ENCODE peak calls at places on chromosome 6, in seven cellular contexts. F is K562, U is OCI-LY7, I is body of pancreas, N is neural progenitor cell, W is PC-9, C is foreskin fibroblast. T is an unnamed sample.

GRCh38 chr6:166760288-166760687 is 133.2 kb upstream of the RPS6KA2 start:
- DNase-seq in I (no peak), F (no peak), N (no peak), C (no peak), U (no peak), W (no peak), T (no peak)

GRCh38 chr6:141105481-141105880 is 1027.2 kb upstream of the GJE1 start:
- DNase-seq in U (no peak), I (no peak), W (no peak), C (peak; percentile 52), F (no peak), N (peak; percentile 93), T (peak; percentile 48)

GRCh38 chr6:52876056-52876787 is 33.3 kb downstream of the GSTA3 start:
- DNase-seq in F (no peak), N (no peak), C (peak; percentile 15), U (no peak), W (no peak), I (no peak), T (no peak)

GRCh38 chr6:109024784-109025183 is 69.9 kb downstream of the SESN1 start:
- DNase-seq in C (peak; percentile 22), F (no peak), U (no peak), N (peak; percentile 42), I (no peak), W (no peak), T (peak; percentile 26)

GRCh38 chr6:7920425-7920824 is 9.8 kb upstream of the TXNDC5 start:
- DNase-seq in U (no peak), F (no peak), W (no peak), I (no peak), C (no peak), N (no peak), T (no peak)

GRCh38 chr6:18536693-18537092 is 149.5 kb downstream of the RNF144B start:
- DNase-seq in F (no peak), W (no peak), I (no peak), N (no peak), C (no peak), U (no peak), T (no peak)

GRCh38 chr6:167828325-167828956 is 1.7 kb downstream of the AFDN start:
- DNase-seq in I (no peak), N (no peak), W (no peak), U (peak; percentile 7), F (no peak), C (no peak), T (no peak)

GRCh38 chr6:21826460-21826859 is 232.9 kb downstream of the SOX4 start:
- DNase-seq in U (no peak), C (no peak), W (no peak), I (no peak), N (no peak), F (no peak), T (no peak)

GRCh38 chr6:161918608-161919205 is 644.8 kb upstream of the AGPAT4 start:
- DNase-seq in I (no peak), N (no peak), C (no peak), W (no peak), U (no peak), F (no peak), T (no peak)

GRCh38 chr6:56364482-56365313 is 117.3 kb upstream of the COL21A1 start:
- DNase-seq in N (no peak), I (no peak), C (peak; percentile 71), U (no peak), F (no peak), W (no peak), T (peak; percentile 88)

GRCh38 chr6:170369439-170369838 is 62.9 kb downstream of the FAM120B start:
- DNase-seq in U (no peak), F (no peak), C (no peak), I (no peak), N (no peak), W (no peak), T (no peak)

GRCh38 chr6:169263836-169264608 is 10.4 kb upstream of the THBS2 start:
- DNase-seq in U (no peak), N (no peak), F (no peak), I (peak; percentile 23), W (peak; percentile 7), C (peak; percentile 89), T (peak; percentile 64)

GRCh38 chr6:32752580-32752979 is 10.8 kb downstream of the HLA-DQB2 start:
- DNase-seq in C (no peak), F (no peak), U (no peak), N (no peak), W (peak; percentile 27), I (peak; percentile 15), T (no peak)

GRCh38 chr6:76043690-76044089 is 28.8 kb downstream of the IMPG1 start:
- DNase-seq in F (no peak), C (no peak), N (no peak), U (no peak), I (no peak), W (no peak), T (no peak)

GRCh38 chr6:150212745-150213144 is 69.9 kb downstream of the PPP1R14C start:
- DNase-seq in U (peak; percentile 64), C (no peak), F (no peak), I (no peak), N (no peak), W (no peak), T (peak; percentile 23)

GRCh38 chr6:151051164-151051563 is 185.7 kb downstream of the MTHFD1L start:
- DNase-seq in W (no peak), F (no peak), C (no peak), I (no peak), U (no peak), N (no peak), T (no peak)

GRCh38 chr6:16311763-16312162 is 73.4 kb downstream of the GMPR start:
- DNase-seq in I (no peak), N (no peak), U (no peak), F (no peak), W (no peak), C (no peak), T (no peak)

GRCh38 chr6:150298029-150298380 is 70.8 kb upstream of the IYD start:
- DNase-seq in N (no peak), C (no peak), F (no peak), W (no peak), U (no peak), I (no peak), T (no peak)

GRCh38 chr6:71349395-71349794 is 60.8 kb downstream of the OGFRL1 start:
- DNase-seq in F (peak; percentile 20), I (no peak), C (peak; percentile 56), U (peak; percentile 61), W (no peak), N (peak; percentile 20), T (peak; percentile 69)

GRCh38 chr6:155050311-155050710 is 55.2 kb downstream of the TIAM2 start:
- DNase-seq in I (no peak), N (no peak), W (no peak), C (no peak), U (no peak), F (no peak), T (no peak)

GRCh38 chr6:24547243-24547642 is 52.5 kb downstream of the ALDH5A1 start:
- DNase-seq in W (no peak), N (peak; percentile 67), U (peak; percentile 65), I (no peak), F (no peak), C (no peak), T (no peak)

GRCh38 chr6:143860111-143860510 is 4.2 kb upstream of the ZC2HC1B start:
- DNase-seq in I (no peak), C (no peak), F (no peak), W (no peak), U (no peak), N (no peak), T (no peak)

DNA sequence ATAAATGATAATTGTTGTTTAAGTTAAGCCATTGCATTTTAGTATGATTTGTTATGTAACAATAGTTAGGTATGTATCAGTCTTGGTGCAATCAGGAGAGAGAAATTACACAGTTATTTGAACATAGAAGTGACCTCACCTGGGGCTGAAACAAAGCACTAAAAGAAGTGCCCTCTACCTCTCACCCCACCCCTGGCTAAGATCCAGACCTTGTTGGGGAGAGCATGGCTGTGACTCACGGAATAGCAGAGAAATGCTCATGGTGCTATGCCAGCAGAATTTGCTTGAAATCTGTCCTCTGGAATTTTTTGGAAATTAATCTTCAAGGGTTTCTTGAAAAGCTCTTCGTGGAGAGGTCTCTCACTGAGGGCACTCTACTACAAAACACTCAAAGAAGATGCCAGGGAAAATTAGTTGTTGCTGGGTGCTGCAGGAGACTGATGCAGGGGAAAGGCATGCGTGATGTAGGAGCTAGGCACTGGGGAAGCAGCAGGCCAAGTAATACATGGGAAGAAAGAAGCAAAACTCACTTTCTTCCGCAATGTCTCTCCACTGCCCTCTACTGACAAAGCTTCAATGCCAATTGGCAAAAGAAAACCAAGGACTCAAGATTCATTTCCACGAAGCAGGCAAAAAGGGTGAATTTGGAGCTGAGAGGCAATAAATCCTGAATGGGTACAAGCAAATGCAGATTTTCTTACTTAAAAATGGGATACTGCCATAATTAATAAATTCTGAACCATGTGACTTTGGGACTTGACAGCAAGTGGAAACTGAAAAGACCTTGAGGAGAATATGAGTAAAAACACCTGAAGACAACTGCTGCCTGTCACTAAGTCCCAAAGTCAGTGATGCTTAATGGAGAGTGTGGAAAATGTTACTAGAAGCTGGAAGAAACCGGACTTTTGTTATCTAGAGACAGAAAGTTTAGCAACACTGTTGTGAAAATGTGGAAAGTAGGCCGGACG is 136.3 kb upstream of the ZNF184 start:
- DNase-seq in I (peak; percentile 22), C (peak; percentile 81), U (peak; percentile 51), W (peak; percentile 68), N (peak; percentile 78), F (no peak), T (peak; percentile 81)
- TF ChIP-seq CTCF in I (peak; percentile 56), C (peak; percentile 77), U (peak; percentile 85), W (peak; percentile 77), N (peak; percentile 80), F (peak; percentile 88), T (peak; percentile 87)

DNA sequence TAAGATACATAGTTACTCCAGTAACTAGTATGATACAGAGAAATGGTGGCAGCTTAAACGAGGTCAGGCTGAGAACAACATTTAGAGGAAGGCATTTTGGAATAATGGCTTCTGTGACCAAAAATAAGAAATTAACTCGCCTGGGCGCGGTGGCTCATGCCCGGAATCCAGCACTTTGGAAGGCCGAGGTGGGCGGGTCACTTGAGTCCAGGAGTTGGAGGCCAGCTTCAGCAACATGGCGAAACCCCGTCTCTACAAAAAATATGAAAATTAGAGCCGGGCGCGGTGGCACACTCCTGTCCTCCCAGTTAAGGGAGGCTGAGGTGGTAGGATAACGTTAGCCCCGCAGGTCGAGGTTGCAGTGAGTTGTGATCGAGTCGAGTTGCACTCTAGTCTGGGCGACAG is 1.8 kb downstream of the IGF2R start:
- DNase-seq in I (no peak), W (no peak), N (no peak), U (no peak), F (no peak), C (no peak), T (no peak)
- H3K4me3 ChIP-seq in I (no peak overlapping the region), W (peak overlapping the region; percentile 82), N (peak overlapping the region; percentile 94), U (peak overlapping the region; percentile 92), F (peak overlapping the region; percentile 77), C (peak overlapping the region; percentile 69), T (peak overlapping the region; percentile 75)

DNA sequence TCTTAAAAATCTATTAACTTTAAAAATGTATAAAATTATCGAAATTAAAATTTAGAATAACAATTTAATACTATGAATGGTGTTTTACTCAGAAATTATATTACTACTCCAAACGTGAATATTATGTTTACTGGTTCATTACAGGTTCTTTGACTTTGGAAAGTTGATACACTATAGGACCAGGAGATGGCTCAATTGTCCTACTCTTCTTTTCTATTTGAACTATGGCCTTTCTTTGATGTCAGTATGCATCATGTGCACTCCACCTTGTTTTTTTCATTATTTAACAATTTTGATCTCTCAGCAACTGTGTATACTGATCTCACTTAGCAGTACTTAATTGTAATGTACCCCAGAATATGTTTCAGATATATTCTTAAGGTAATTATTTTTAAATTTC is 391.5 kb upstream of the MANEA start:
- DNase-seq in C (no peak), I (no peak), N (no peak), U (no peak), F (no peak), W (no peak), T (no peak)
- TF ChIP-seq CTCF in C (no peak), I (no peak), N (peak; percentile 11), U (no peak), F (no peak), W (no peak), T (no peak)

GRCh38 chr6:73579851-73580246 is 59.0 kb upstream of the EEF1A1 start:
- DNase-seq in W (peak; percentile 71), N (no peak), F (peak; percentile 42), U (no peak), C (peak; percentile 95), I (no peak), T (peak; percentile 97)
- H3K4me3 ChIP-seq in W (peak overlapping the region; percentile 47), N (peak overlapping the region; percentile 30), F (peak overlapping the region; percentile 23), U (no peak overlapping the region), C (peak overlapping the region; percentile 6), I (no peak overlapping the region), T (no peak overlapping the region)